ENCODE peak calls at places on chromosomes 4 and X, in six cellular contexts. H, Y, S, R, L and E are unnamed samples.

GRCh38 chr4:40227284-40227683 is 30.5 kb downstream of the RHOH start:
- DNase-seq in H (no peak), Y (no peak), S (no peak), R (no peak), L (no peak), E (peak)

GRCh38 chrX:38232287-38232686 is 11.6 kb upstream of the SRPX start:
- DNase-seq in H (no peak), Y (no peak), S (no peak), R (peak), L (peak), E (no peak)

GRCh38 chr4:137387924-137388323 is 144.4 kb downstream of the PCDH18 start:
- DNase-seq in H (no peak), Y (peak), S (no peak), R (peak), L (peak), E (no peak)

GRCh38 chrX:6313356-6313755 is 84.7 kb upstream of the NLGN4X start:
- DNase-seq in H (no peak), Y (no peak), S (no peak), R (no peak), L (no peak), E (no peak)

GRCh38 chr4:44118971-44119680 is 329.5 kb downstream of the KCTD8 start:
- DNase-seq in H (no peak), Y (no peak), S (no peak), R (no peak), L (peak), E (no peak)

GRCh38 chrX:147853701-147854100 is 58.0 kb upstream of the FMR1 start:
- DNase-seq in H (no peak), Y (no peak), S (no peak), R (no peak), L (no peak), E (no peak)

GRCh38 chr4:60790608-60791007 is 409.5 kb upstream of the ADGRL3 start:
- DNase-seq in H (no peak), Y (no peak), S (no peak), R (no peak), L (no peak), E (no peak)

GRCh38 chrX:154539077-154539476 is 7.6 kb downstream of the G6PD start:
- DNase-seq in H (no peak), Y (no peak), S (no peak), R (no peak), L (no peak), E (no peak)

GRCh38 chr4:22457348-22457747 is 58.5 kb downstream of the ADGRA3 start:
- DNase-seq in H (no peak), Y (no peak), S (no peak), R (no peak), L (no peak), E (no peak)

GRCh38 chrX:150547511-150548115 is 20.8 kb upstream of the MTM1 start:
- DNase-seq in H (peak), Y (no peak), S (peak), R (peak), L (peak), E (peak)

GRCh38 chrX:103774070-103774642 is 2.5 kb upstream of the PLP1 start:
- DNase-seq in H (peak), Y (no peak), S (peak), R (peak), L (peak), E (no peak)

GRCh38 chr4:141609243-141609642 is 27.1 kb upstream of the IL15 start:
- DNase-seq in H (peak), Y (no peak), S (no peak), R (peak), L (no peak), E (no peak)

GRCh38 chr4:78584863-78585576 is 33.5 kb downstream of the ANXA3 start:
- DNase-seq in H (no peak), Y (no peak), S (no peak), R (peak), L (peak), E (no peak)

GRCh38 chr4:8468746-8469535 is 28.4 kb downstream of the TRMT44 start:
- DNase-seq in H (peak), Y (peak), S (peak), R (peak), L (peak), E (peak)

GRCh38 chrX:11409957-11410356 is 116.7 kb downstream of the AMELX start:
- DNase-seq in H (no peak), Y (no peak), S (no peak), R (no peak), L (no peak), E (no peak)

GRCh38 chrX:10111364-10112148 is 45.2 kb upstream of the CLCN4 start:
- DNase-seq in H (no peak), Y (peak), S (no peak), R (no peak), L (no peak), E (peak)

GRCh38 chr4:73690051-73690744 is 50.2 kb upstream of the CXCL8 start:
- DNase-seq in H (no peak), Y (no peak), S (peak), R (peak), L (peak), E (no peak)

GRCh38 chr4:137125011-137125410 is 407.3 kb downstream of the PCDH18 start:
- DNase-seq in H (peak), Y (peak), S (peak), R (peak), L (peak), E (no peak)

GRCh38 chr4:89558147-89558546 is 250.5 kb upstream of the GPRIN3 start:
- DNase-seq in H (no peak), Y (no peak), S (peak), R (no peak), L (peak), E (no peak)

GRCh38 chrX:107659768-107660167 is 31.5 kb downstream of the PRPS1 start:
- DNase-seq in H (peak), Y (no peak), S (peak), R (peak), L (peak), E (no peak)

GRCh38 chrX:107713205-107714195 is 62.1 kb downstream of the TSC22D3 start:
- DNase-seq in H (no peak), Y (no peak), S (no peak), R (no peak), L (peak), E (no peak)

GRCh38 chr4:138051157-138051556 is 191.0 kb downstream of the SLC7A11 start:
- DNase-seq in H (no peak), Y (no peak), S (no peak), R (peak), L (peak), E (no peak)

GRCh38 chrX:23185951-23186350 is 148.7 kb upstream of the PTCHD1 start:
- DNase-seq in H (no peak), Y (no peak), S (no peak), R (no peak), L (no peak), E (peak)

GRCh38 chr4:56641494-56642051 is 39.5 kb downstream of the HOPX start:
- DNase-seq in H (no peak), Y (peak), S (peak), R (peak), L (peak), E (no peak)

GRCh38 chrX:119465555-119465954 is 2.7 kb upstream of the SLC25A5 start:
- DNase-seq in H (no peak), Y (no peak), S (no peak), R (no peak), L (no peak), E (no peak)

GRCh38 chr4:14087459-14087858 is 459.9 kb upstream of the BOD1L1 start:
- DNase-seq in H (no peak), Y (no peak), S (no peak), R (no peak), L (no peak), E (no peak)

GRCh38 chrX:103941201-103941975 is 21.0 kb upstream of the TMSB15B start:
- DNase-seq in H (no peak), Y (no peak), S (peak), R (peak), L (peak), E (no peak)

GRCh38 chr4:57424231-57424897 is 314.2 kb upstream of the IGFBP7 start:
- DNase-seq in H (peak), Y (peak), S (peak), R (peak), L (peak), E (no peak)

GRCh38 chrX:103791233-103791632 is 14.6 kb downstream of the PLP1 start:
- DNase-seq in H (no peak), Y (no peak), S (no peak), R (no peak), L (no peak), E (no peak)

GRCh38 chrX:31854716-31855115 is 782.9 kb upstream of the FTHL17 start:
- DNase-seq in H (no peak), Y (no peak), S (no peak), R (no peak), L (no peak), E (no peak)

GRCh38 chrX:69109706-69110635 is 55.3 kb downstream of the PJA1 start:
- DNase-seq in H (no peak), Y (no peak), S (peak), R (peak), L (peak), E (no peak)

GRCh38 chr4:6021831-6022606 is 3.8 kb upstream of the C4orf50 start:
- DNase-seq in H (no peak), Y (no peak), S (no peak), R (no peak), L (no peak), E (no peak)

GRCh38 chr4:67879486-67879885 is 4.3 kb downstream of the TMPRSS11D start:
- DNase-seq in H (no peak), Y (no peak), S (no peak), R (peak), L (no peak), E (no peak)

GRCh38 chr4:15562114-15562513 is 92.4 kb downstream of the CC2D2A start:
- DNase-seq in H (no peak), Y (no peak), S (no peak), R (peak), L (no peak), E (no peak)

GRCh38 chr4:184899261-184900134 is 73.7 kb upstream of the ACSL1 start:
- DNase-seq in H (peak), Y (no peak), S (no peak), R (no peak), L (no peak), E (no peak)
- TF ChIP-seq CTCF in H (no peak), Y (no peak), S (no peak), R (no peak), L (no peak), E (no peak)

GRCh38 chrX:152853986-152854385 is 23.1 kb downstream of the NSDHL start:
- DNase-seq in H (no peak), Y (no peak), S (no peak), R (no peak), L (no peak), E (no peak)
- TF ChIP-seq CTCF in H (no peak), Y (no peak), S (no peak), R (no peak), L (no peak), E (no peak)

GRCh38 chr4:4677825-4678522 is 136.1 kb upstream of the STX18 start:
- DNase-seq in H (peak), Y (no peak), S (peak), R (peak), L (peak), E (no peak)
- TF ChIP-seq CTCF in H (no peak), Y (peak), S (no peak), R (peak), L (peak), E (no peak)

DNA sequence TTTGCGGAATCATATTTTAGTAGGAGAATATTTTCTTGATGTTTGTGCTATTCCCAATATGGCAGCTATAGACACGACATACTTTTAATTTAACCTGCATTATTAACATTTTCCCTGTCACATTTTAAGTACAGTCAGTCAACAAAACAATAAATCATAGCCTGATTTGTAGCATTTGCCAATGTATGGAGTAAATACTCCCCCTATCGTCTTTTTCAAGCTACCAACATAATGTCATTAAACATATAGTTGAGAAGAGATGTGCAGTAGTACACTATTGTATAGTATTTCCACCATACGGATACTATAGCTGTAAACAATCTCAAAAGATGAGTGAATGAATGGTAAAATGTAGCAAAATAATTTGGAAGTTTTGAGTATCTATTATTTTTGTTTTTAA is 303.7 kb upstream of the MAGEB2 start:
- DNase-seq in H (no peak), Y (no peak), S (peak), R (peak), L (no peak), E (no peak)
- TF ChIP-seq CTCF in H (no peak), Y (no peak), S (peak), R (peak), L (no peak), E (no peak)

GRCh38 chrX:80181079-80181478 is 166.5 kb downstream of the TBX22 start:
- DNase-seq in H (no peak), Y (no peak), S (peak), R (peak), L (no peak), E (no peak)
- TF ChIP-seq CTCF in H (no peak), Y (no peak), S (no peak), R (peak), L (peak), E (no peak)

DNA sequence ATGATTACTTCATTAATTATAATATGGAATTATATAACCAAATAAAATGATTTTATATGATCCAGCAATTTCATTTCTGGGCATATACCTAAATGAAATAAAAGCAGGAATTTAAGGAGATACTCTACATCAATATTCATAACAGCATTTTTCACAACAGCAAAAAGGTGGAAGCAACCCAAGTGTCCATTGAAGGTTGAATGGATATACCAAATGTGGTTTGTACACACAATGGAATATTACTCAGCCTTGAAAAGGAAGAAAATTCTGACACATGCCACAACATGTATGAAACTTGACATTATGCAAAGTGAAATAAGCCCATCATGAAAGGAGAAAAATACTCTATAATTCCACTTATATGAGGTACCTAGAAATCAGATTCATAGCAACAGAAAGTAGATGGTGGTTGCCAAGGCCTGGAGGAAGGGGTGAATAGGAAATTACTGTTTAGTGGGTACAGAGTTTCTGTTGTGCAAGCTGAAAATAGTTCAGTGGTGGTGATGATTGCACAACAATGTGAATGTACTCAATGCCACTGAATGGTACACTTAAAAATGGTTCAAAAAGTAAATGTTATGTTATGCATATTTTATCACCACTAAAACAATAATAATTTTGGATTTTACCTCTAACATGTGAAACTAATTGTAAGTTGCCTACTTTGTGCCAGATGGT is 471.5 kb downstream of the SPRY1 start:
- DNase-seq in H (no peak), Y (no peak), S (no peak), R (no peak), L (peak), E (no peak)
- TF ChIP-seq CTCF in H (no peak), Y (no peak), S (no peak), R (no peak), L (no peak), E (no peak)

GRCh38 chr4:118034061-118034785 is at the start of gene NDST3:
- DNase-seq in H (peak), Y (no peak), S (peak), R (peak), L (peak), E (peak)
- TF ChIP-seq CTCF in H (peak), Y (peak), S (peak), R (no peak), L (peak), E (peak)

DNA sequence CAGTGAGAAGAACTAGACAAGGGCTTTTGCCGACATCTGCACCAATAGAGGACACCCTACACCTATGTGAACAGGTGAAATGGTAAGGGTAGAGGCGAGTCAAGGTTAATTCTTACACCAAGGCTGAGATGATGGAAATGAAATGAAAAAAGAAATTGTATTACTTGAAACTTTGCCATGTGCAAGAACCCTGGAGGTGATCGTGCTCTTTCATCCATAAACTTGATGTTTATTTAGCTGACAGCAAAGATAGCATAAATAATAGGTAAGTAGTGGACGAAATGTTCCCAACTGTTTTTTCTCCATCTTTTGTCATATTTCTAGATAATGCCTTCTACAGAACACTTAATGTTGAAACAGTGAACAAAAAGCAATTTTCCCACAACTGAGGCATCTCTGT is 162.5 kb downstream of the BANK1 start:
- DNase-seq in H (no peak), Y (no peak), S (no peak), R (no peak), L (no peak), E (no peak)
- TF ChIP-seq CTCF in H (no peak), Y (no peak), S (no peak), R (no peak), L (no peak), E (no peak)